ENCODE peak calls at places on chromosome 3, in seven cellular contexts. Z is midbrain, A is H54, Y is epithelial cell of esophagus, Q is AG08395, J is H7, C is hippocampal formation. R is an unnamed sample.

GRCh38 chr3:195153653-195154052 is 117.3 kb downstream of the XXYLT1 start:
- DNase-seq in Z (no peak), A (no peak), Y (no peak), Q (no peak), J (no peak), C (no peak), R (peak)

GRCh38 chr3:94453864-94454263 is 391.0 kb downstream of the NSUN3 start:
- DNase-seq in Z (no peak), A (no peak), Y (no peak), Q (no peak), J (no peak), C (no peak), R (no peak)

GRCh38 chr3:175398676-175399075 is 539.5 kb downstream of the NAALADL2 start:
- DNase-seq in Z (no peak), A (no peak), Y (peak), Q (no peak), J (no peak), C (no peak), R (peak)

GRCh38 chr3:158768881-158769518 is 32.9 kb upstream of the MFSD1 start:
- DNase-seq in Z (no peak), A (peak), Y (peak), Q (peak), J (no peak), C (no peak), R (peak)

GRCh38 chr3:119063471-119063870 is 28.8 kb upstream of the IGSF11 start:
- DNase-seq in Z (no peak), A (no peak), Y (no peak), Q (no peak), J (no peak), C (no peak), R (no peak)

GRCh38 chr3:56929809-56930615 is 128.3 kb upstream of the ARHGEF3 start:
- DNase-seq in Z (no peak), A (no peak), Y (no peak), Q (no peak), J (no peak), C (no peak), R (no peak)

GRCh38 chr3:123778991-123779622 is 105.0 kb downstream of the MYLK start:
- DNase-seq in Z (peak), A (no peak), Y (no peak), Q (no peak), J (no peak), C (peak), R (no peak)

GRCh38 chr3:186303985-186304384 is 58.0 kb downstream of the DGKG start:
- DNase-seq in Z (no peak), A (no peak), Y (no peak), Q (no peak), J (peak), C (no peak), R (no peak)

GRCh38 chr3:129602730-129603560 is 3.5 kb downstream of the PLXND1 start:
- DNase-seq in Z (no peak), A (peak), Y (no peak), Q (peak), J (peak), C (no peak), R (peak)

GRCh38 chr3:112115161-112115739 is 17.8 kb downstream of the GCSAM start:
- DNase-seq in Z (no peak), A (no peak), Y (no peak), Q (no peak), J (no peak), C (no peak), R (no peak)

GRCh38 chr3:108914774-108915641 is 38.7 kb downstream of the GUCA1C start:
- DNase-seq in Z (peak), A (peak), Y (peak), Q (peak), J (peak), C (peak), R (peak)

GRCh38 chr3:52094591-52095485 is 38.5 kb upstream of the DUSP7 start:
- DNase-seq in Z (no peak), A (no peak), Y (no peak), Q (no peak), J (no peak), C (no peak), R (no peak)

GRCh38 chr3:56700136-56700535 is 17.1 kb upstream of the TASOR start:
- DNase-seq in Z (no peak), A (no peak), Y (peak), Q (no peak), J (no peak), C (no peak), R (no peak)

GRCh38 chr3:156460206-156460609 is 94.7 kb downstream of the SSR3 start:
- DNase-seq in Z (no peak), A (no peak), Y (no peak), Q (no peak), J (no peak), C (no peak), R (no peak)

GRCh38 chr3:52845691-52846426 is 11.0 kb upstream of the MUSTN1 start:
- DNase-seq in Z (no peak), A (no peak), Y (no peak), Q (peak), J (peak), C (no peak), R (no peak)

GRCh38 chr3:175386630-175387029 is 527.5 kb downstream of the NAALADL2 start:
- DNase-seq in Z (no peak), A (peak), Y (peak), Q (peak), J (no peak), C (no peak), R (peak)

GRCh38 chr3:13419356-13420050 is 619 bp downstream of the NUP210 start:
- DNase-seq in Z (peak), A (no peak), Y (peak), Q (no peak), J (peak), C (peak), R (no peak)

GRCh38 chr3:106281231-106281630 is 412.4 kb upstream of the CBLB start:
- DNase-seq in Z (no peak), A (no peak), Y (no peak), Q (no peak), J (no peak), C (no peak), R (no peak)

GRCh38 chr3:173945081-173945652 is 547.6 kb downstream of the NLGN1 start:
- DNase-seq in Z (no peak), A (no peak), Y (no peak), Q (no peak), J (no peak), C (no peak), R (no peak)

GRCh38 chr3:71035314-71035713 is 548.2 kb downstream of the FOXP1 start:
- DNase-seq in Z (no peak), A (no peak), Y (peak), Q (no peak), J (no peak), C (no peak), R (peak)

GRCh38 chr3:110352841-110353595 is 718.6 kb upstream of the NECTIN3 start:
- DNase-seq in Z (no peak), A (no peak), Y (no peak), Q (no peak), J (no peak), C (no peak), R (no peak)

GRCh38 chr3:146503459-146504202 is 34.3 kb upstream of the PLSCR2 start:
- DNase-seq in Z (no peak), A (peak), Y (peak), Q (peak), J (no peak), C (no peak), R (peak)

GRCh38 chr3:176469694-176470205 is 727.5 kb downstream of the TBL1XR1 start:
- DNase-seq in Z (no peak), A (no peak), Y (peak), Q (no peak), J (no peak), C (no peak), R (peak)

GRCh38 chr3:45311953-45312795 is 76.2 kb upstream of the LARS2 start:
- DNase-seq in Z (no peak), A (no peak), Y (peak), Q (no peak), J (no peak), C (no peak), R (no peak)

GRCh38 chr3:23324745-23325144 is 121.6 kb downstream of the UBE2E2 start:
- DNase-seq in Z (no peak), A (no peak), Y (peak), Q (peak), J (no peak), C (no peak), R (peak)

GRCh38 chr3:159266779-159267178 is 464.9 kb downstream of the MFSD1 start:
- DNase-seq in Z (peak), A (peak), Y (peak), Q (no peak), J (peak), C (peak), R (peak)

GRCh38 chr3:39261726-39262125 is 18.1 kb downstream of the CX3CR1 start:
- DNase-seq in Z (no peak), A (no peak), Y (no peak), Q (no peak), J (no peak), C (no peak), R (no peak)

GRCh38 chr3:127615631-127616305 is 13.2 kb upstream of the PODXL2 start:
- DNase-seq in Z (no peak), A (no peak), Y (no peak), Q (peak), J (no peak), C (no peak), R (peak)

GRCh38 chr3:179464296-179465092 is 13.2 kb upstream of the GNB4 start:
- DNase-seq in Z (no peak), A (no peak), Y (peak), Q (no peak), J (no peak), C (no peak), R (no peak)

GRCh38 chr3:180802837-180803236 is 109.6 kb upstream of the FXR1 start:
- DNase-seq in Z (peak), A (no peak), Y (peak), Q (peak), J (no peak), C (no peak), R (peak)

GRCh38 chr3:23624305-23624704 is 181.4 kb upstream of the UBE2E1 start:
- DNase-seq in Z (no peak), A (no peak), Y (peak), Q (no peak), J (no peak), C (no peak), R (no peak)